ENCODE peak calls at places on chromosomes 11 and 22, in six cellular contexts. R is epithelial cell of esophagus; N is astrocyte of the cerebellum; I is activated naive CD4-positive, alpha-beta T cell; G is activated gamma-delta T cell treated with Interleukin-2 at 50 U/mL for 16 hours; J is AG08395. V is an unnamed sample.

GRCh38 chr11:60942207-60942606 is 9.8 kb downstream of the SLC15A3 start:
- DNase-seq in J (no peak), R (peak; percentile 51), N (no peak), G (no peak), I (no peak), V (no peak)

GRCh38 chr22:42725606-42726355 is 5.1 kb upstream of the A4GALT start:
- DNase-seq in J (no peak), I (no peak), N (no peak), G (no peak), R (no peak), V (no peak)

GRCh38 chr11:19173004-19173689 is 28.6 kb downstream of the CSRP3 start:
- DNase-seq in G (no peak), N (no peak), J (no peak), R (no peak), I (no peak), V (no peak)

GRCh38 chr11:9053631-9054030 is 37.8 kb downstream of the SCUBE2 start:
- DNase-seq in G (no peak), I (no peak), N (no peak), R (peak; percentile 17), J (peak; percentile 52), V (no peak)

GRCh38 chr22:46007848-46008261 is 30.9 kb upstream of the WNT7B start:
- DNase-seq in J (peak; percentile 94), N (peak; percentile 80), I (no peak), R (peak; percentile 97), G (no peak), V (peak; percentile 57)

GRCh38 chr11:133134561-133135173 is 397.6 kb downstream of the OPCML start:
- DNase-seq in I (no peak), J (peak; percentile 62), G (peak; percentile 6), R (peak; percentile 54), N (peak; percentile 2), V (no peak)

GRCh38 chr22:32413715-32414114 is 1.7 kb upstream of the RTCB start:
- DNase-seq in G (no peak), R (peak; percentile 58), I (no peak), J (peak; percentile 21), N (no peak), V (no peak)

GRCh38 chr11:134864233-134864967 is 452.4 kb upstream of the B3GAT1 start:
- DNase-seq in J (no peak), G (no peak), I (no peak), R (no peak), N (no peak), V (no peak)

GRCh38 chr22:48885271-48885918 is 942.3 kb downstream of the BRD1 start:
- DNase-seq in N (no peak), I (no peak), R (no peak), G (no peak), J (no peak), V (no peak)

GRCh38 chr11:47724041-47724729 is 9.0 kb upstream of the AGBL2 start:
- DNase-seq in J (no peak), R (peak; percentile 49), I (no peak), N (peak; percentile 3), G (no peak), V (no peak)

GRCh38 chr11:134530826-134531225 is 118.8 kb upstream of the B3GAT1 start:
- DNase-seq in G (no peak), I (no peak), R (no peak), J (no peak), N (no peak), V (no peak)

GRCh38 chr11:1542267-1542666 is 29.8 kb downstream of the DUSP8 start:
- DNase-seq in N (no peak), J (no peak), R (no peak), G (no peak), I (no peak), V (no peak)

GRCh38 chr11:68942751-68943271 is 38.0 kb downstream of the MRGPRD start:
- DNase-seq in G (no peak), R (no peak), N (no peak), I (no peak), J (no peak), V (no peak)

GRCh38 chr11:116413861-116414260 is 358.9 kb downstream of the BUD13 start:
- DNase-seq in G (no peak), I (no peak), N (no peak), J (no peak), R (no peak), V (no peak)

GRCh38 chr11:12238420-12238819 is 128.0 kb downstream of the MICAL2 start:
- DNase-seq in I (no peak), R (no peak), N (no peak), J (no peak), G (no peak), V (no peak)